ENCODE peak calls at places on chromosome 22, in five cellular contexts. Q is foreskin keratinocyte, X is prostate gland, H is brain microvascular endothelial cell, B is heart left ventricle. K is an unnamed sample.

GRCh38 chr22:26646158-26646557 is 11.2 kb upstream of the MIAT start:
- DNase-seq in H (peak; percentile 44), Q (no peak), B (no peak), X (no peak), K (no peak)

GRCh38 chr22:26592368-26593015 is 2.6 kb upstream of the TPST2 start:
- DNase-seq in X (no peak), B (no peak), Q (peak; percentile 48), H (no peak), K (no peak)

GRCh38 chr22:40453676-40454075 is 83.3 kb downstream of the SGSM3 start:
- DNase-seq in H (no peak), Q (no peak), X (no peak), B (no peak), K (no peak)

GRCh38 chr22:38788417-38788816 is 5.5 kb downstream of the DNAL4 start:
- DNase-seq in B (peak; percentile 74), H (peak; percentile 83), Q (no peak), X (no peak), K (no peak)

GRCh38 chr22:40022536-40023225 is 27.9 kb downstream of the FAM83F start:
- DNase-seq in X (peak; percentile 92), Q (peak; percentile 87), H (no peak), B (no peak), K (no peak)

GRCh38 chr22:50342651-50343540 is at the start of gene PPP6R2:
- DNase-seq in H (peak; percentile 47), X (peak; percentile 76), B (peak; percentile 90), Q (peak; percentile 67), K (peak; percentile 82)

GRCh38 chr22:49866134-49866533 is 12.5 kb downstream of the ZBED4 start:
- DNase-seq in Q (no peak), X (no peak), H (no peak), B (no peak), K (no peak)

GRCh38 chr22:23868580-23868979 is 10.9 kb downstream of the SLC2A11 start:
- DNase-seq in B (no peak), Q (no peak), H (no peak), X (no peak), K (no peak)

GRCh38 chr22:48710410-48710809 is 1117.3 kb downstream of the BRD1 start:
- DNase-seq in X (no peak), H (no peak), B (no peak), Q (no peak), K (no peak)

GRCh38 chr22:23500508-23501208 is 79.4 kb downstream of the IGLL1 start:
- DNase-seq in X (peak; percentile 40), Q (peak; percentile 45), H (no peak), B (no peak), K (no peak)

GRCh38 chr22:41910599-41911291 is 4.1 kb downstream of the SHISA8 start:
- DNase-seq in X (peak; percentile 27), H (no peak), B (peak; percentile 72), Q (no peak), K (no peak)

GRCh38 chr22:26656896-26657851 is at the start of gene MIAT:
- DNase-seq in B (no peak), H (peak; percentile 16), X (no peak), Q (no peak), K (no peak)

GRCh38 chr22:29799217-29799680 is 32.1 kb downstream of the UQCR10 start:
- DNase-seq in B (peak; percentile 96), Q (peak; percentile 64), X (peak; percentile 96), H (peak; percentile 78), K (peak; percentile 90)

GRCh38 chr22:23801886-23802377 is 15.2 kb downstream of the SMARCB1 start:
- DNase-seq in H (no peak), Q (no peak), X (no peak), B (no peak), K (no peak)

GRCh38 chr22:38927033-38927789 is 30.2 kb upstream of the APOBEC3A start:
- DNase-seq in B (peak; percentile 81), Q (no peak), H (peak; percentile 36), X (peak; percentile 62), K (no peak)

GRCh38 chr22:37731804-37732471 is 35.1 kb downstream of the TRIOBP start:
- DNase-seq in X (no peak), B (no peak), H (no peak), Q (no peak), K (no peak)

GRCh38 chr22:37566329-37566837 is 6.1 kb downstream of the CDC42EP1 start:
- DNase-seq in Q (no peak), X (no peak), H (no peak), B (no peak), K (no peak)

GRCh38 chr22:42747701-42748513 is 27.2 kb upstream of the A4GALT start:
- DNase-seq in Q (peak; percentile 78), B (no peak), X (no peak), H (peak; percentile 66), K (no peak)

GRCh38 chr22:47067331-47067890 is 305.0 kb downstream of the TBC1D22A start:
- DNase-seq in B (no peak), Q (no peak), H (no peak), X (no peak), K (no peak)

GRCh38 chr22:47064416-47064815 is 302.0 kb downstream of the TBC1D22A start:
- DNase-seq in X (no peak), H (no peak), B (no peak), Q (no peak), K (no peak)

GRCh38 chr22:47064016-47064415 is 301.6 kb downstream of the TBC1D22A start:
- DNase-seq in Q (no peak), B (no peak), X (no peak), H (no peak), K (no peak)

GRCh38 chr22:47066616-47066905 is 304.1 kb downstream of the TBC1D22A start:
- DNase-seq in X (no peak), B (no peak), Q (no peak), H (no peak), K (no peak)

DNA sequence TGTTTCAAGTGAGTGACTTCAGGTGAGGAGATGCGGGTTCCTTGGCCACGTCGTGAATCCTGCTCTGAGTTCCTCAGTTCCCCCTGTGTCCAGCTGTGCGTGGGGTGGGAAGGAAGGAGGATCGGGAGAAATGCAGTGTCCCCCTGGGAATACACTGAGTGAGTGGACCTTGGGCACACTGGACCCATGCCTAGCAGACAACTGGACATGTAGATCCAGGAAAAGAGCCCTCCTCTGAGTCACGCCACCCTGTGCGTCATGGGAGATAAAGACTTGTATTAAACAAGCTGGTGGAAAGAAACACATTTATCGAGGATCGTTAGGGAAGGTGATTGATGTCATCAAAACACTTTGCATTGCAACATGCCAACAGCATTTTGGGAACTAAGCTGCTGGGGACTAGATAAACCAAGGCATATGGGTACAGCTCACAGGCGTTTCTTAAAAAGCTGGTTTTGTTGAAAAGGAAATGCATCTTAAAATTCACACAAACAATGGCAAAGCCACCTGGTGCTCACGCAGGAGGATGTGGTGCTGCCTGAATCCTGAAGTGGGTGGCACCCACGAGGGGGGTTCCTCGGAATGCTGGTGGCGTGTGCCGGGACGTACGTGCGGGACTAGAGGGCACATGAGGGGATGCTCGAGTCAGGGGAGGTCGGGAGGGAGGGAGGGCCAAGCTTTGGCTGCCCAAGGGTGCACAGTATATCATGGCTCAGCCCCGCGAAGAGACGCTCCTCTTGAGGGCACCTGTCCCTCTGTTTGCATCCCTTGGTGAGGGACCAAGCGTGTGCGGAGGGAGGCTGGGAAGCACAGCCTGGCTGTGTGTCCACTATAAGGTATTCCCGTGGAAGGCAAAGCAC is 303.5 kb downstream of the TBC1D22A start:
- DNase-seq in H (peak; percentile 44), Q (no peak), X (no peak), B (no peak), K (no peak)
- TF ChIP-seq CTCF in H (no peak), Q (no peak), X (no peak), B (no peak), K (no peak)

DNA sequence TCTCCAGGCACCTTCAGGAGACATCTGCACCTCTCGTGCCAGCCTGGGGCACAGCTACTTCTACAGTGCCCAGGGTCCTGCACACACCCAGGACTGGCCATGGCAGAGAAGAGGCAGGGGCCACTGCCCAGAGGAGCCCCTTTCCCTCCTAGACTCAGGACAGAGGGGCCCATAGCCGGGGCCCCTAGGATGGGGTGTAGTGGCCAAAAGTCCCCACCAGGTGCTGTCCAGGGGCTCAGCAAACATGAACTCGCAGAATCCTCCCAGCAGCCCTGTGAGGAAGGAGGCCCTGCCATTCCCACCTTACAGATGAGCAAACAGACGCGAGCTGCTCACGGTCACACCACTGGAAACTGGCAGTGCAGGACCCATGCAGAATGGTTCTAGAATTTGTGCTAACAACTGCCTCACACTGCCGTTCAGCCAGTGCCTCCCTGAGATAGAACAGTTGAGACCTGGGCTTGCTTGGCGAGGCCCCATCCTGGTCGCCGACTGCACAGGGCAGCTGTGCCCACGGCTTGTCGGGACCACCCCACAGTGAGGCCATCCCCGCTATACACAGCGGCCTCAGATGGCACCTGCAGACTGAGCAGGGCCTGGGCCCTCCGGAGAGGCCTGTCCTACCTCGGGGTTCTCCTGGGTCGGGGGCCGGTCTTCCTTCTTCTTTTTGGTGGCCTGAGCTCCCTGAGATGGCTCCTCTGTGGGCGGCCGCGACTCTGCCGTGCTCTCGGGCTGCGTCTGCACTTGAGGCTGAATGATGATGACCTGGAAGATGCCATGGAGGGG is 96.4 kb downstream of the PHF21B start:
- DNase-seq in Q (no peak), H (no peak), B (no peak), X (no peak), K (peak; percentile 65)
- TF ChIP-seq CTCF in Q (no peak), H (no peak), B (no peak), X (no peak), K (no peak)

GRCh38 chr22:46442217-46442853 is 95.1 kb downstream of the CELSR1 start:
- DNase-seq in X (no peak), B (no peak), Q (no peak), H (no peak), K (no peak)

GRCh38 chr22:46445771-46446485 is 91.5 kb downstream of the CELSR1 start:
- DNase-seq in Q (no peak), H (no peak), X (no peak), B (no peak), K (no peak)

GRCh38 chr22:46446799-46447198 is 90.6 kb downstream of the CELSR1 start:
- DNase-seq in B (no peak), H (no peak), Q (no peak), X (no peak), K (no peak)

GRCh38 chr22:46443850-46444389 is 93.5 kb downstream of the CELSR1 start:
- DNase-seq in B (no peak), Q (no peak), H (no peak), X (peak; percentile 42), K (no peak)

DNA sequence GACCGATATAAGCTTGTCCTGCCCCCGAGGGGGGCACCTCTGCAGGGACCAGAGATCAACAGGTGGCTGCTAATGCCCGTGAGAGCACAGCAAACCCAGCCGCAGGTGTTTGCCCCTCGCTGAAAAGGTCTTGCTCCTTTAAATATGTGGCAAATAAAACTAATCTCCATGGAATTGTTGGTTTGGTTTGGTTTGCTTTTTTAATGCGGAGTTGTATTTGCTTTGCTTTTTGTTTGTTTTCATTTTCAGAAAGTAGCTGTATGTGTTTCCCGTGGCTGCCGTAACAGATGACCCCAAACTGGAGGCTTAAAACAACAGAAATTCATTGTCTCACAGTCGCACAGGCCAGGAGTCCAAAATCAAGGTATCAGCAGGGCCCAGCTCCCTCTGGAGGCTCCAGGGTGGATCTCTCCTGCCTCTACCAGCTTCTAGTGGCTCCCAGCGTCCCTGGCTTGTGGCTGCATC is 93.0 kb downstream of the CELSR1 start:
- DNase-seq in Q (no peak), B (no peak), X (no peak), H (no peak), K (no peak)
- TF ChIP-seq CTCF in Q (peak; percentile 38), B (no peak), X (no peak), H (peak; percentile 50), K (no peak)

DNA sequence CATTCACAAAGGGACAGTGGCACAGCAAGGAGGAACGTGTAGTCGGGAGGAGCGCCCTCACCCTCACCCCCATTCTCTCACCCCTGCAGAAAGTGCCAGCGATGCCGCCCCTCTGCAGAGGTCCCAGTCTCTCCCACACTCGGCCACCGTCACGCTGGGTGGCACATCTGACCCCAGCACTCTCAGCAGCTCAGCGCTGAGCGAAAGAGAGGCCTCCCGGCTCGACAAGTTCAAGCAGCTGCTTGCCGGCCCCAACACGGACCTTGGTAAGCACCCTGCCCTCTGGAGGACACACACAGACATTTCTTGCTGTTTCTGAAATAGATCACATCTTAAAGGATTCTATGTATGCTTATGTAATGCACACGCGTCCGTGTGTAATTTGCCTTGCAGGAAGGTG is 34.9 kb downstream of the TBC1D22A start:
- DNase-seq in H (peak; percentile 39), X (no peak), B (no peak), Q (peak; percentile 58), K (peak; percentile 70)
- TF ChIP-seq CTCF in H (peak; percentile 68), X (peak; percentile 22), B (no peak), Q (peak; percentile 71), K (no peak)